ENCODE peak calls at places on chromosomes 4 and X, in five cellular contexts. R is colonic mucosa, T is NAMALWA, H is uterus, Q is Peyer's patch. M is an unnamed sample.

GRCh38 chr4:184384056-184384809 is 90.1 kb downstream of the IRF2 start:
- DNase-seq in H (peak), T (peak), R (peak), Q (no peak), M (peak)

GRCh38 chrX:57329008-57329407 is 42.5 kb downstream of the FAAH2 start:
- DNase-seq in R (no peak), H (no peak), Q (no peak), T (no peak), M (no peak)

GRCh38 chr4:67575232-67575888 is 16.8 kb downstream of the STAP1 start:
- DNase-seq in Q (no peak), T (peak), H (no peak), R (no peak), M (no peak)

GRCh38 chr4:5979981-5980380 is 38.2 kb downstream of the C4orf50 start:
- DNase-seq in H (peak), T (no peak), R (no peak), Q (no peak), M (no peak)

GRCh38 chrX:6371353-6371752 is 142.7 kb upstream of the NLGN4X start:
- DNase-seq in H (no peak), R (no peak), T (no peak), Q (no peak), M (no peak)

GRCh38 chr4:27894951-27895350 is 1034.3 kb downstream of the STIM2 start:
- DNase-seq in R (no peak), T (no peak), Q (no peak), H (no peak), M (no peak)

GRCh38 chr4:28225005-28225404 is 1364.4 kb downstream of the STIM2 start:
- DNase-seq in Q (no peak), T (peak), H (no peak), R (no peak), M (no peak)

GRCh38 chrX:151902813-151903591 is 9.7 kb upstream of the MAGEA4 start:
- DNase-seq in R (peak), H (peak), T (no peak), Q (peak), M (peak)

GRCh38 chrX:39854772-39855747 is 242.7 kb downstream of the BCOR start:
- DNase-seq in Q (no peak), T (peak), H (no peak), R (no peak), M (no peak)

GRCh38 chrX:86348669-86349068 is 200.4 kb downstream of the DACH2 start:
- DNase-seq in R (no peak), H (no peak), T (peak), Q (no peak), M (no peak)

GRCh38 chr4:173264960-173265281 is 69.2 kb downstream of the HMGB2 start:
- DNase-seq in H (no peak), T (no peak), Q (no peak), R (no peak), M (no peak)

GRCh38 chr4:88341227-88342192 is 37.1 kb upstream of the HERC6 start:
- DNase-seq in T (no peak), R (no peak), Q (no peak), H (peak), M (peak)

GRCh38 chrX:154021131-154021611 is 1.5 kb upstream of the IRAK1 start:
- DNase-seq in T (peak), Q (no peak), H (peak), R (no peak), M (peak)

GRCh38 chr4:56755901-56756300 is 65.6 kb downstream of the SPINK2 start:
- DNase-seq in Q (no peak), R (no peak), H (no peak), T (no peak), M (no peak)

GRCh38 chr4:165332502-165332901 is 5.0 kb downstream of the MSMO1 start:
- DNase-seq in H (no peak), T (no peak), Q (no peak), R (no peak), M (no peak)

GRCh38 chrX:133985164-133986007 is at the start of gene GPC3:
- DNase-seq in Q (peak), H (peak), T (no peak), R (peak), M (peak)

GRCh38 chr4:79325436-79325835 is 425 bp downstream of the NAA11 start:
- DNase-seq in Q (no peak), T (no peak), H (no peak), R (no peak), M (no peak)

GRCh38 chr4:147924604-147925412 is 192.9 kb downstream of the ARHGAP10 start:
- DNase-seq in T (peak), R (peak), Q (no peak), H (no peak), M (peak)

GRCh38 chr4:159390648-159391047 is 287.8 kb downstream of the RAPGEF2 start:
- DNase-seq in Q (no peak), T (no peak), H (no peak), R (no peak), M (no peak)

GRCh38 chr4:177323416-177323815 is 13.7 kb downstream of the NEIL3 start:
- DNase-seq in T (no peak), R (no peak), Q (no peak), H (no peak), M (no peak)